ENCODE peak calls at places on chromosomes 2 and 18, in eight cellular contexts. Z is esophagus squamous epithelium, C is HCT116, J is thyroid gland, U is sigmoid colon, E is HepG2, N is body of pancreas, Y is K562. W is an unnamed sample.

GRCh38 chr2:150586858-150587257 is 99.4 kb upstream of the RND3 start:
- DNase-seq in Z (no peak), C (no peak), J (no peak), U (no peak), E (peak), N (no peak), Y (no peak), W (no peak)

GRCh38 chr18:77223221-77223639 is 26.4 kb upstream of the GALR1 start:
- DNase-seq in Z (no peak), C (no peak), J (no peak), U (no peak), E (no peak), N (no peak), Y (no peak), W (no peak)

GRCh38 chr2:75751824-75752468 is 41.2 kb upstream of the GCFC2 start:
- DNase-seq in Z (no peak), C (no peak), J (no peak), U (no peak), E (no peak), N (no peak), Y (no peak), W (no peak)

GRCh38 chr2:158688722-158689121 is 106.4 kb upstream of the DAPL1 start:
- DNase-seq in Z (no peak), C (no peak), J (no peak), U (no peak), E (no peak), N (no peak), Y (no peak), W (no peak)

GRCh38 chr2:121094845-121095244 is 190.2 kb downstream of the TFCP2L1 start:
- DNase-seq in Z (no peak), C (no peak), J (no peak), U (peak), E (no peak), N (no peak), Y (no peak), W (no peak)

GRCh38 chr18:35730738-35731370 is 149.3 kb downstream of the GALNT1 start:
- DNase-seq in Z (no peak), C (no peak), J (no peak), U (no peak), E (peak), N (no peak), Y (no peak), W (no peak)

GRCh38 chr2:48677450-48677849 is 59.8 kb downstream of the GTF2A1L start:
- DNase-seq in Z (no peak), C (no peak), J (no peak), U (no peak), E (no peak), N (no peak), Y (no peak), W (no peak)

GRCh38 chr2:239600194-239600593 is 199.4 kb upstream of the HDAC4 start:
- DNase-seq in Z (no peak), C (no peak), J (no peak), U (no peak), E (no peak), N (no peak), Y (no peak), W (no peak)

GRCh38 chr2:205712508-205712907 is 30.2 kb downstream of the NRP2 start:
- DNase-seq in Z (no peak), C (no peak), J (no peak), U (no peak), E (no peak), N (no peak), Y (no peak), W (no peak)

GRCh38 chr2:71796174-71796592 is 342.8 kb downstream of the DYSF start:
- DNase-seq in Z (no peak), C (no peak), J (no peak), U (no peak), E (no peak), N (no peak), Y (no peak), W (no peak)

GRCh38 chr2:215797676-215798075 is 215.7 kb downstream of the MREG start:
- DNase-seq in Z (no peak), C (no peak), J (no peak), U (no peak), E (no peak), N (no peak), Y (no peak), W (no peak)

GRCh38 chr18:34222396-34223163 is 2.1 kb downstream of the NOL4 start:
- DNase-seq in Z (no peak), C (no peak), J (peak), U (peak), E (no peak), N (peak), Y (no peak), W (no peak)

GRCh38 chr2:182078988-182079602 is 93.4 kb downstream of the PPP1R1C start:
- DNase-seq in Z (no peak), C (no peak), J (no peak), U (no peak), E (no peak), N (no peak), Y (no peak), W (no peak)

GRCh38 chr18:44922968-44923367 is 242.3 kb downstream of the SETBP1 start:
- DNase-seq in Z (no peak), C (no peak), J (no peak), U (no peak), E (no peak), N (no peak), Y (no peak), W (no peak)

GRCh38 chr18:76349067-76349715 is 145.9 kb downstream of the ZNF516 start:
- DNase-seq in Z (no peak), C (peak), J (peak), U (peak), E (peak), N (peak), Y (peak), W (peak)

GRCh38 chr18:48946329-48946835 is 4.4 kb downstream of the SMAD7 start:
- DNase-seq in Z (no peak), C (no peak), J (peak), U (no peak), E (peak), N (peak), Y (no peak), W (peak)

GRCh38 chr2:7601990-7602389 is 684.8 kb downstream of the RNF144A start:
- DNase-seq in Z (no peak), C (no peak), J (no peak), U (no peak), E (no peak), N (no peak), Y (no peak), W (no peak)

GRCh38 chr2:202410092-202410491 is 34.0 kb downstream of the BMPR2 start:
- DNase-seq in Z (no peak), C (no peak), J (no peak), U (no peak), E (no peak), N (no peak), Y (no peak), W (no peak)

GRCh38 chr2:72755647-72756423 is 70.0 kb downstream of the EXOC6B start:
- DNase-seq in Z (no peak), C (no peak), J (no peak), U (no peak), E (peak), N (no peak), Y (no peak), W (no peak)

GRCh38 chr18:24736686-24737085 is 276.2 kb downstream of the HRH4 start:
- DNase-seq in Z (no peak), C (no peak), J (no peak), U (no peak), E (no peak), N (no peak), Y (no peak), W (no peak)

GRCh38 chr2:108949316-108950299 is 39.4 kb downstream of the EDAR start:
- DNase-seq in Z (no peak), C (no peak), J (no peak), U (no peak), E (no peak), N (no peak), Y (no peak), W (no peak)

GRCh38 chr18:77098033-77098432 is 34.5 kb downstream of the MBP start:
- DNase-seq in Z (no peak), C (no peak), J (no peak), U (no peak), E (no peak), N (no peak), Y (no peak), W (no peak)

GRCh38 chr18:9104244-9104901 is 1.9 kb downstream of the NDUFV2 start:
- DNase-seq in Z (no peak), C (no peak), J (no peak), U (no peak), E (no peak), N (no peak), Y (no peak), W (no peak)

GRCh38 chr18:9106800-9107574 is 4.5 kb downstream of the NDUFV2 start:
- DNase-seq in Z (no peak), C (no peak), J (no peak), U (no peak), E (no peak), N (no peak), Y (no peak), W (no peak)

GRCh38 chr18:9103488-9103887 is 989 bp downstream of the NDUFV2 start:
- DNase-seq in Z (no peak), C (no peak), J (no peak), U (no peak), E (no peak), N (no peak), Y (no peak), W (no peak)

GRCh38 chr18:9105420-9105819 is 2.9 kb downstream of the NDUFV2 start:
- DNase-seq in Z (no peak), C (no peak), J (no peak), U (no peak), E (no peak), N (no peak), Y (no peak), W (no peak)

GRCh38 chr18:9106094-9106493 is 3.6 kb downstream of the NDUFV2 start:
- DNase-seq in Z (no peak), C (no peak), J (no peak), U (no peak), E (peak), N (no peak), Y (no peak), W (no peak)
- H3K27ac ChIP-seq in Z (no peak), C (no peak), J (no peak), U (peak), E (peak), N (no peak), Y (peak), W (peak)

DNA sequence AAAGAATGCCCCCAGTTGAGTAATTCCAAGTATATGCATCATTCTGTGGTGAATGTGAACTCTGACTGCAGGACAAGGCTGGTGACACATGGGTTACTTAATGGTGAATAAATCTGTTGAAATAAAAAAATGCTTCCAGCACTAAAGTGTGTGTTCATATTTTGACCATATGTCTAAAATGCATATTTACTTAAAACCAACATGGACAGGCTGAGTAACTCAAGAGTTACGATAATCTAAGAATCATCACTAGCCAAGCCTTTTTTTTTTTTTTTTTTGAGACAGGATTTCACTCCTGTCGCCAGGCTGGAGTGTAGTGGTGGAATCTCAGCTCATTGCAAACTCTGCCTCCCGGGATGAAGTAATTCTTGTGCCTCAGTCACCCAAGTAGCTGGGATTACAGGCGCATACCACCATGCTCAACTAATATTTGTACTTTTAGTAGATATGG is 47.1 kb upstream of the CCBE1 start:
- DNase-seq in Z (no peak), C (no peak), J (no peak), U (no peak), E (no peak), N (no peak), Y (no peak), W (no peak)
- TF ChIP-seq CTCF in Z (no peak), C (no peak), J (no peak), U (no peak), E (no peak), N (no peak), Y (no peak), W (no peak)

GRCh38 chr2:23692263-23692662 is 234.7 kb downstream of the ATAD2B start:
- DNase-seq in Z (no peak), C (no peak), J (no peak), U (peak), E (no peak), N (no peak), Y (no peak), W (no peak)
- TF ChIP-seq POLR2A in Z (no peak), C (no peak), J (no peak), U (no peak), E (no peak), N (no peak), Y (no peak), W (no peak)

DNA sequence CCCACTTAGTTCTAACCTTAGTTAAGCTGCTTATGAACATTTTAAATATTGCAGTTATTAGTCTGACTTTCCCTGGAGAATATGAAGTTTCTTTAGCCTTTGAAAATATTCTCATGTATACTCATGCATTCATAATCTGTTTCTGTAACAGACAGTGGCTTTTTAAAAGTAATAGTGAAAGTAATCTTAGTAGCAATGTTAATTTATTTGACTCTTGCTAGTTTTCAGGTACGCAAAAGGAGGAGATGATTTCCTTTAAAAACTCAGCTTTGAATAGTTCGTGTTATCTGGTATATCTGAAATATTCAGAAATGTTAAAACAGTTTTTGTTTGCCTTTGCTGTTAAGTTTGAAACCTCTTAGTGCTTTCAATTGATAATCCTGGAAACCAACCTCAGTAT is 3.8 kb downstream of the ANKRD12 start:
- DNase-seq in Z (no peak), C (no peak), J (no peak), U (no peak), E (no peak), N (no peak), Y (no peak), W (no peak)
- H3K27ac ChIP-seq in Z (peak), C (no peak), J (no peak), U (peak), E (no peak), N (no peak), Y (peak), W (peak)

GRCh38 chr18:42072407-42072806 is 117.4 kb downstream of the PIK3C3 start:
- DNase-seq in Z (no peak), C (no peak), J (no peak), U (no peak), E (no peak), N (no peak), Y (no peak), W (no peak)
- TF ChIP-seq CTCF in Z (no peak), C (peak), J (no peak), U (no peak), E (no peak), N (no peak), Y (peak), W (no peak)

DNA sequence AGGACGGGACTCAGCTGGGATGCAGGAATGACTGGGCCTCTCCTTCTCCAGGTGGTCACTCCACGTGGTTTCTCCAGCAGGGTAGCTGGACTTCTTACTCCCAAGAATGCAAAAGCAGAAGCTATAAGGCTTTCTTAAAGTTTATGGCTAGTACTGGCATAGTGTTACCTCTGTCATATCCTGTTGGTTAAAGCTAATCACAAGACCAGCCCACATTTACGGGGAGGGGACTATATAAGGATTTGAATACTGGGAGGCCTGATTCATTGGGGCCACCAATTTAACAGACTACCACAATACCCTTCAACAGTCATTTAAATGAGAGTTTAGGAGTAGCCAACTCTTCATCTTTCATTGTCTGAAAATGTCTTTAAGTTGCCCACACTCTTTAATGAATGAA is 94.4 kb upstream of the TSPYL6 start:
- DNase-seq in Z (no peak), C (no peak), J (no peak), U (no peak), E (no peak), N (no peak), Y (no peak), W (no peak)
- TF ChIP-seq POLR2A in Z (no peak), C (no peak), J (no peak), U (no peak), E (no peak), N (no peak), Y (no peak), W (no peak)

GRCh38 chr18:26765498-26765897 is 100.0 kb downstream of the AQP4 start:
- DNase-seq in Z (no peak), C (no peak), J (no peak), U (no peak), E (no peak), N (peak), Y (no peak), W (no peak)

GRCh38 chr18:26768388-26768787 is 97.1 kb downstream of the AQP4 start:
- DNase-seq in Z (no peak), C (no peak), J (no peak), U (no peak), E (no peak), N (no peak), Y (no peak), W (no peak)

GRCh38 chr18:26764584-26764983 is 100.9 kb downstream of the AQP4 start:
- DNase-seq in Z (no peak), C (no peak), J (no peak), U (no peak), E (no peak), N (no peak), Y (no peak), W (no peak)

GRCh38 chr18:26763745-26764144 is 101.8 kb downstream of the AQP4 start:
- DNase-seq in Z (no peak), C (no peak), J (no peak), U (no peak), E (no peak), N (no peak), Y (no peak), W (no peak)

GRCh38 chr18:26764177-26764576 is 101.3 kb downstream of the AQP4 start:
- DNase-seq in Z (no peak), C (no peak), J (no peak), U (no peak), E (no peak), N (no peak), Y (no peak), W (no peak)
- H3K27ac ChIP-seq in Z (no peak), C (no peak), J (no peak), U (no peak), E (no peak), N (no peak), Y (no peak), W (no peak)

DNA sequence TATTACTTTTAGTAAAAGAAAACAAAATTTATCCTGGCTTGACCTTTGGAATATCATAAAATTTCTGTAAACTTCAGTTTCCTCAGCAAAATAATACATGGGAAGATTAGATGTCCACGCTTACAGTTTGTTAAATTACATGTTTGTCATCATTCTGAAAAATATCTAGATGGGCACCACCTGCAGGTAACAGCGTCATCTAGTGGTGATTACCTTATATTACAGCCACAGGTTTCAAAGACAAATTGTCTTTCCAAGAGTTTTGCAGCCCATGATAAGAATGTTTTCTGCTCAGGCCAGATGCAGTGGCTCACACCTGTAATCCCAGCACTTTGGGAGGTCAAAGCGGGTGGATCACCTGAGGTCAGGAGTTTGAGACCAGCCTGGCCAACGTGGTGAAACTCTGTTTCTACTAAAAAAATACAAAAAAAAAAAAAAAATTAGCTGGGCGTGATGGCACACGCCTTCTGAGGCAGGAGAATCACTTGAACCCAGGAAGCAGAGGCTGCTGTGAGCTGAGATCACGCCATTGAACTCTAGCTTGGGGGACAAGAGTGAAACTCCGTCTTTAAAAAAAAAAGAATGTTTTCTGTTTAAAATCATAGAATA is 96.3 kb upstream of the RASGRP3 start:
- DNase-seq in Z (no peak), C (peak), J (no peak), U (no peak), E (no peak), N (no peak), Y (peak), W (no peak)
- TF ChIP-seq CTCF in Z (peak), C (peak), J (no peak), U (peak), E (peak), N (peak), Y (peak), W (no peak)

GRCh38 chr18:22283397-22283796 is 114.0 kb downstream of the GATA6 start:
- DNase-seq in Z (no peak), C (no peak), J (no peak), U (no peak), E (no peak), N (no peak), Y (no peak), W (no peak)

GRCh38 chr18:22284581-22285230 is 115.3 kb downstream of the GATA6 start:
- DNase-seq in Z (no peak), C (no peak), J (no peak), U (no peak), E (no peak), N (no peak), Y (no peak), W (no peak)

GRCh38 chr18:22279741-22280452 is 110.5 kb downstream of the GATA6 start:
- DNase-seq in Z (no peak), C (no peak), J (no peak), U (no peak), E (no peak), N (no peak), Y (no peak), W (no peak)

GRCh38 chr18:22280453-22280750 is 111.0 kb downstream of the GATA6 start:
- DNase-seq in Z (no peak), C (no peak), J (no peak), U (no peak), E (no peak), N (no peak), Y (no peak), W (no peak)

GRCh38 chr18:22282311-22283235 is 113.2 kb downstream of the GATA6 start:
- DNase-seq in Z (no peak), C (peak), J (no peak), U (no peak), E (peak), N (no peak), Y (no peak), W (no peak)
- TF ChIP-seq POLR2A in Z (no peak), C (no peak), J (no peak), U (no peak), E (no peak), N (no peak), Y (no peak), W (no peak)